ENCODE peak calls at places on chromosomes 6 and 20, in ten cellular contexts. One of them, this sample, is unnamed.

GRCh38 chr6:149935668-149936067 is 6.1 kb upstream of the ULBP2 start:
- DNase-seq in DMS79 treated with DMSO at 0.1 percent for 48 hours: no peak
- DNase-seq in brain microvascular endothelial cell: no peak
- DNase-seq in stimulated activated CD4-positive, alpha-beta T cell treated with anti-CD3 and anti-CD28 coated beads, TNF-alpha, amount 100 ng/mL, for 4 hours: no peak
- DNase-seq in hepatic stellate cell: no peak
- DNase-seq in GM12865: no peak
- DNase-seq in GM19239: no peak
- DNase-seq in activated CD8-positive, alpha-beta T cell treated with anti-CD3 and anti-CD28 coated beads for 36 hours: no peak
- DNase-seq in ACHN: no peak
- DNase-seq in left ventricle myocardium superior: no peak
- DNase-seq in this sample: no peak

GRCh38 chr6:11586574-11586973 is 49.0 kb downstream of the TMEM170B start:
- DNase-seq in GM12865: no peak
- DNase-seq in stimulated activated CD4-positive, alpha-beta T cell treated with anti-CD3 and anti-CD28 coated beads, TNF-alpha, amount 100 ng/mL, for 4 hours: no peak
- DNase-seq in GM19239: no peak
- DNase-seq in ACHN: peak
- DNase-seq in brain microvascular endothelial cell: peak
- DNase-seq in left ventricle myocardium superior: no peak
- DNase-seq in activated CD8-positive, alpha-beta T cell treated with anti-CD3 and anti-CD28 coated beads for 36 hours: no peak
- DNase-seq in DMS79 treated with DMSO at 0.1 percent for 48 hours: no peak
- DNase-seq in hepatic stellate cell: peak
- DNase-seq in this sample: no peak

GRCh38 chr20:59015411-59015810 is 3.8 kb upstream of the TUBB1 start:
- DNase-seq in stimulated activated CD4-positive, alpha-beta T cell treated with anti-CD3 and anti-CD28 coated beads, TNF-alpha, amount 100 ng/mL, for 4 hours: no peak
- DNase-seq in brain microvascular endothelial cell: no peak
- DNase-seq in GM12865: no peak
- DNase-seq in activated CD8-positive, alpha-beta T cell treated with anti-CD3 and anti-CD28 coated beads for 36 hours: no peak
- DNase-seq in hepatic stellate cell: no peak
- DNase-seq in DMS79 treated with DMSO at 0.1 percent for 48 hours: no peak
- DNase-seq in left ventricle myocardium superior: no peak
- DNase-seq in GM19239: no peak
- DNase-seq in ACHN: no peak
- DNase-seq in this sample: no peak

GRCh38 chr6:113870917-113871316 is 13.8 kb downstream of the MARCKS start:
- DNase-seq in ACHN: no peak
- DNase-seq in DMS79 treated with DMSO at 0.1 percent for 48 hours: no peak
- DNase-seq in brain microvascular endothelial cell: no peak
- DNase-seq in hepatic stellate cell: no peak
- DNase-seq in activated CD8-positive, alpha-beta T cell treated with anti-CD3 and anti-CD28 coated beads for 36 hours: no peak
- DNase-seq in GM19239: no peak
- DNase-seq in GM12865: no peak
- DNase-seq in left ventricle myocardium superior: no peak
- DNase-seq in stimulated activated CD4-positive, alpha-beta T cell treated with anti-CD3 and anti-CD28 coated beads, TNF-alpha, amount 100 ng/mL, for 4 hours: no peak
- DNase-seq in this sample: no peak

GRCh38 chr20:35276408-35276807 is 1.5 kb downstream of the MMP24OS start:
- DNase-seq in stimulated activated CD4-positive, alpha-beta T cell treated with anti-CD3 and anti-CD28 coated beads, TNF-alpha, amount 100 ng/mL, for 4 hours: no peak
- DNase-seq in left ventricle myocardium superior: no peak
- DNase-seq in GM19239: no peak
- DNase-seq in hepatic stellate cell: no peak
- DNase-seq in DMS79 treated with DMSO at 0.1 percent for 48 hours: no peak
- DNase-seq in GM12865: no peak
- DNase-seq in brain microvascular endothelial cell: no peak
- DNase-seq in activated CD8-positive, alpha-beta T cell treated with anti-CD3 and anti-CD28 coated beads for 36 hours: peak
- DNase-seq in ACHN: no peak
- DNase-seq in this sample: no peak

GRCh38 chr20:48631114-48632016 is 196.4 kb downstream of the PREX1 start:
- DNase-seq in left ventricle myocardium superior: no peak
- DNase-seq in ACHN: no peak
- DNase-seq in DMS79 treated with DMSO at 0.1 percent for 48 hours: no peak
- DNase-seq in activated CD8-positive, alpha-beta T cell treated with anti-CD3 and anti-CD28 coated beads for 36 hours: no peak
- DNase-seq in stimulated activated CD4-positive, alpha-beta T cell treated with anti-CD3 and anti-CD28 coated beads, TNF-alpha, amount 100 ng/mL, for 4 hours: no peak
- DNase-seq in hepatic stellate cell: peak
- DNase-seq in GM19239: no peak
- DNase-seq in brain microvascular endothelial cell: peak
- DNase-seq in GM12865: no peak
- DNase-seq in this sample: no peak

GRCh38 chr6:158064725-158065251 is 83.1 kb downstream of the SYNJ2 start:
- DNase-seq in left ventricle myocardium superior: no peak
- DNase-seq in ACHN: no peak
- DNase-seq in GM19239: no peak
- DNase-seq in hepatic stellate cell: no peak
- DNase-seq in activated CD8-positive, alpha-beta T cell treated with anti-CD3 and anti-CD28 coated beads for 36 hours: no peak
- DNase-seq in stimulated activated CD4-positive, alpha-beta T cell treated with anti-CD3 and anti-CD28 coated beads, TNF-alpha, amount 100 ng/mL, for 4 hours: no peak
- DNase-seq in DMS79 treated with DMSO at 0.1 percent for 48 hours: no peak
- DNase-seq in brain microvascular endothelial cell: no peak
- DNase-seq in GM12865: no peak
- DNase-seq in this sample: no peak

GRCh38 chr20:47061549-47061948 is 166.9 kb downstream of the EYA2 start:
- DNase-seq in ACHN: no peak
- DNase-seq in GM19239: no peak
- DNase-seq in hepatic stellate cell: no peak
- DNase-seq in GM12865: no peak
- DNase-seq in activated CD8-positive, alpha-beta T cell treated with anti-CD3 and anti-CD28 coated beads for 36 hours: no peak
- DNase-seq in stimulated activated CD4-positive, alpha-beta T cell treated with anti-CD3 and anti-CD28 coated beads, TNF-alpha, amount 100 ng/mL, for 4 hours: no peak
- DNase-seq in DMS79 treated with DMSO at 0.1 percent for 48 hours: no peak
- DNase-seq in left ventricle myocardium superior: no peak
- DNase-seq in brain microvascular endothelial cell: no peak
- DNase-seq in this sample: no peak

GRCh38 chr20:46054606-46055005 is 25.6 kb downstream of the SLC12A5 start:
- DNase-seq in GM12865: no peak
- DNase-seq in stimulated activated CD4-positive, alpha-beta T cell treated with anti-CD3 and anti-CD28 coated beads, TNF-alpha, amount 100 ng/mL, for 4 hours: no peak
- DNase-seq in hepatic stellate cell: no peak
- DNase-seq in brain microvascular endothelial cell: no peak
- DNase-seq in DMS79 treated with DMSO at 0.1 percent for 48 hours: no peak
- DNase-seq in left ventricle myocardium superior: no peak
- DNase-seq in ACHN: no peak
- DNase-seq in GM19239: no peak
- DNase-seq in activated CD8-positive, alpha-beta T cell treated with anti-CD3 and anti-CD28 coated beads for 36 hours: no peak
- DNase-seq in this sample: no peak

GRCh38 chr20:2873747-2874041 is 413 bp downstream of the PTPRA start:
- DNase-seq in GM12865: peak
- DNase-seq in hepatic stellate cell: peak
- DNase-seq in activated CD8-positive, alpha-beta T cell treated with anti-CD3 and anti-CD28 coated beads for 36 hours: peak
- DNase-seq in ACHN: peak
- DNase-seq in stimulated activated CD4-positive, alpha-beta T cell treated with anti-CD3 and anti-CD28 coated beads, TNF-alpha, amount 100 ng/mL, for 4 hours: peak
- DNase-seq in DMS79 treated with DMSO at 0.1 percent for 48 hours: peak
- DNase-seq in GM19239: no peak
- DNase-seq in brain microvascular endothelial cell: no peak
- DNase-seq in left ventricle myocardium superior: peak
- DNase-seq in this sample: no peak

This sample was measured in esophagus squamous epithelium.